ENCODE peak calls at places on chromosome 12, in eight cellular contexts. One of them, this sample, is unnamed.

GRCh38 chr12:103523771-103524170 is 28.0 kb upstream of the C12orf42 start:
- DNase-seq in endothelial cell of umbilical vein: no peak
- DNase-seq in GM23338: no peak
- DNase-seq in lower leg skin: no peak
- DNase-seq in tibial nerve: no peak
- DNase-seq in fibroblast of the aortic adventitia: no peak
- DNase-seq in A549: no peak
- DNase-seq in HCT116: no peak
- DNase-seq in this sample: no peak

GRCh38 chr12:19710811-19711793 is 271.8 kb downstream of the AEBP2 start:
- DNase-seq in GM23338: no peak
- DNase-seq in A549: peak
- DNase-seq in fibroblast of the aortic adventitia: peak
- DNase-seq in HCT116: no peak
- DNase-seq in lower leg skin: no peak
- DNase-seq in endothelial cell of umbilical vein: no peak
- DNase-seq in tibial nerve: peak
- DNase-seq in this sample: peak

GRCh38 chr12:24226745-24227350 is 277.4 kb upstream of the SOX5 start:
- DNase-seq in tibial nerve: no peak
- DNase-seq in fibroblast of the aortic adventitia: peak
- DNase-seq in HCT116: no peak
- DNase-seq in endothelial cell of umbilical vein: peak
- DNase-seq in A549: peak
- DNase-seq in lower leg skin: no peak
- DNase-seq in GM23338: no peak
- DNase-seq in this sample: peak

GRCh38 chr12:26971963-26972362 is 33.7 kb downstream of the FGFR1OP2 start:
- DNase-seq in endothelial cell of umbilical vein: no peak
- DNase-seq in tibial nerve: no peak
- DNase-seq in fibroblast of the aortic adventitia: no peak
- DNase-seq in lower leg skin: no peak
- DNase-seq in A549: no peak
- DNase-seq in GM23338: no peak
- DNase-seq in HCT116: no peak
- DNase-seq in this sample: no peak

GRCh38 chr12:90299121-90299520 is 590.5 kb upstream of the ATP2B1 start:
- DNase-seq in endothelial cell of umbilical vein: peak
- DNase-seq in GM23338: no peak
- DNase-seq in fibroblast of the aortic adventitia: no peak
- DNase-seq in HCT116: no peak
- DNase-seq in A549: no peak
- DNase-seq in tibial nerve: no peak
- DNase-seq in lower leg skin: no peak
- DNase-seq in this sample: no peak

GRCh38 chr12:1013618-1014489 is 22.8 kb downstream of the ERC1 start:
- DNase-seq in A549: peak
- DNase-seq in endothelial cell of umbilical vein: peak
- DNase-seq in lower leg skin: peak
- DNase-seq in tibial nerve: no peak
- DNase-seq in HCT116: peak
- DNase-seq in fibroblast of the aortic adventitia: peak
- DNase-seq in GM23338: no peak
- DNase-seq in this sample: peak

GRCh38 chr12:52223411-52224039 is 9.5 kb upstream of the KRT7 start:
- DNase-seq in A549: no peak
- DNase-seq in endothelial cell of umbilical vein: no peak
- DNase-seq in fibroblast of the aortic adventitia: no peak
- DNase-seq in lower leg skin: no peak
- DNase-seq in HCT116: no peak
- DNase-seq in tibial nerve: no peak
- DNase-seq in GM23338: no peak
- DNase-seq in this sample: no peak

GRCh38 chr12:84973026-84973425 is 60.4 kb upstream of the SLC6A15 start:
- DNase-seq in endothelial cell of umbilical vein: no peak
- DNase-seq in fibroblast of the aortic adventitia: no peak
- DNase-seq in lower leg skin: no peak
- DNase-seq in tibial nerve: no peak
- DNase-seq in HCT116: no peak
- DNase-seq in GM23338: no peak
- DNase-seq in A549: no peak
- DNase-seq in this sample: no peak

GRCh38 chr12:107340920-107341319 is 247.6 kb upstream of the CRY1 start:
- DNase-seq in fibroblast of the aortic adventitia: no peak
- DNase-seq in GM23338: no peak
- DNase-seq in A549: no peak
- DNase-seq in endothelial cell of umbilical vein: no peak
- DNase-seq in HCT116: no peak
- DNase-seq in lower leg skin: no peak
- DNase-seq in tibial nerve: no peak
- DNase-seq in this sample: no peak

GRCh38 chr12:102722147-102722546 is 194.9 kb downstream of the PAH start:
- DNase-seq in lower leg skin: no peak
- DNase-seq in GM23338: peak
- DNase-seq in endothelial cell of umbilical vein: no peak
- DNase-seq in fibroblast of the aortic adventitia: no peak
- DNase-seq in tibial nerve: no peak
- DNase-seq in HCT116: no peak
- DNase-seq in A549: no peak
- DNase-seq in this sample: no peak

GRCh38 chr12:50039151-50039835 is 14.0 kb upstream of the RACGAP1 start:
- DNase-seq in GM23338: peak
- DNase-seq in A549: peak
- DNase-seq in lower leg skin: peak
- DNase-seq in fibroblast of the aortic adventitia: peak
- DNase-seq in tibial nerve: peak
- DNase-seq in HCT116: peak
- DNase-seq in endothelial cell of umbilical vein: peak
- DNase-seq in this sample: peak

GRCh38 chr12:12384601-12385321 is 27.9 kb downstream of the BORCS5 start:
- DNase-seq in HCT116: no peak
- DNase-seq in endothelial cell of umbilical vein: no peak
- DNase-seq in lower leg skin: no peak
- DNase-seq in GM23338: peak
- DNase-seq in tibial nerve: no peak
- DNase-seq in A549: no peak
- DNase-seq in fibroblast of the aortic adventitia: no peak
- DNase-seq in this sample: no peak

GRCh38 chr12:111636209-111636928 is 37.3 kb upstream of the ATXN2 start:
- DNase-seq in fibroblast of the aortic adventitia: peak
- DNase-seq in GM23338: peak
- DNase-seq in lower leg skin: peak
- DNase-seq in HCT116: no peak
- DNase-seq in endothelial cell of umbilical vein: peak
- DNase-seq in A549: no peak
- DNase-seq in tibial nerve: peak
- DNase-seq in this sample: peak

GRCh38 chr12:60106207-60106606 is 510.4 kb downstream of the SLC16A7 start:
- DNase-seq in GM23338: no peak
- DNase-seq in A549: peak
- DNase-seq in HCT116: no peak
- DNase-seq in tibial nerve: no peak
- DNase-seq in endothelial cell of umbilical vein: peak
- DNase-seq in fibroblast of the aortic adventitia: peak
- DNase-seq in lower leg skin: no peak
- DNase-seq in this sample: peak

GRCh38 chr12:115210533-115211252 is 526.7 kb upstream of the TBX3 start:
- DNase-seq in endothelial cell of umbilical vein: no peak
- DNase-seq in tibial nerve: no peak
- DNase-seq in HCT116: no peak
- DNase-seq in fibroblast of the aortic adventitia: no peak
- DNase-seq in A549: no peak
- DNase-seq in GM23338: no peak
- DNase-seq in lower leg skin: no peak
- DNase-seq in this sample: no peak

GRCh38 chr12:123971770-123972447 is 722 bp downstream of the CCDC92 start:
- DNase-seq in A549: peak
- DNase-seq in tibial nerve: peak
- DNase-seq in GM23338: peak
- DNase-seq in endothelial cell of umbilical vein: no peak
- DNase-seq in fibroblast of the aortic adventitia: no peak
- DNase-seq in HCT116: no peak
- DNase-seq in lower leg skin: peak
- DNase-seq in this sample: no peak

GRCh38 chr12:122350444-122350843 is 72.0 kb downstream of the CLIP1 start:
- DNase-seq in fibroblast of the aortic adventitia: peak
- DNase-seq in A549: no peak
- DNase-seq in HCT116: no peak
- DNase-seq in lower leg skin: no peak
- DNase-seq in GM23338: no peak
- DNase-seq in tibial nerve: no peak
- DNase-seq in endothelial cell of umbilical vein: peak
- DNase-seq in this sample: peak

GRCh38 chr12:7989827-7990491 is 42.6 kb upstream of the FOXJ2 start:
- DNase-seq in HCT116: no peak
- DNase-seq in endothelial cell of umbilical vein: peak
- DNase-seq in A549: no peak
- DNase-seq in lower leg skin: peak
- DNase-seq in fibroblast of the aortic adventitia: no peak
- DNase-seq in GM23338: no peak
- DNase-seq in tibial nerve: peak
- DNase-seq in this sample: peak

GRCh38 chr12:115960868-115961802 is 316.4 kb downstream of the MED13L start:
- DNase-seq in endothelial cell of umbilical vein: no peak
- DNase-seq in GM23338: no peak
- DNase-seq in fibroblast of the aortic adventitia: no peak
- DNase-seq in HCT116: no peak
- DNase-seq in tibial nerve: no peak
- DNase-seq in A549: no peak
- DNase-seq in lower leg skin: no peak
- DNase-seq in this sample: no peak

GRCh38 chr12:94900496-94900895 is 103.0 kb downstream of the NDUFA12 start:
- DNase-seq in lower leg skin: no peak
- DNase-seq in GM23338: no peak
- DNase-seq in HCT116: no peak
- DNase-seq in tibial nerve: no peak
- DNase-seq in fibroblast of the aortic adventitia: no peak
- DNase-seq in endothelial cell of umbilical vein: no peak
- DNase-seq in A549: no peak
- DNase-seq in this sample: no peak

GRCh38 chr12:108857158-108857407 is 300 bp downstream of the SSH1 start:
- DNase-seq in HCT116: no peak
- DNase-seq in tibial nerve: no peak
- DNase-seq in GM23338: no peak
- DNase-seq in endothelial cell of umbilical vein: no peak
- DNase-seq in fibroblast of the aortic adventitia: no peak
- DNase-seq in A549: no peak
- DNase-seq in lower leg skin: no peak
- DNase-seq in this sample: no peak

GRCh38 chr12:56863789-56864188 is 70.4 kb downstream of the SDR9C7 start:
- DNase-seq in HCT116: no peak
- DNase-seq in A549: peak
- DNase-seq in endothelial cell of umbilical vein: no peak
- DNase-seq in tibial nerve: no peak
- DNase-seq in lower leg skin: no peak
- DNase-seq in fibroblast of the aortic adventitia: no peak
- DNase-seq in GM23338: peak
- DNase-seq in this sample: no peak

GRCh38 chr12:108268397-108268796 is 70.7 kb downstream of the CMKLR1 start:
- DNase-seq in GM23338: no peak
- DNase-seq in fibroblast of the aortic adventitia: no peak
- DNase-seq in lower leg skin: no peak
- DNase-seq in tibial nerve: no peak
- DNase-seq in endothelial cell of umbilical vein: no peak
- DNase-seq in A549: no peak
- DNase-seq in HCT116: no peak
- DNase-seq in this sample: no peak

GRCh38 chr12:17076335-17076734 is 470.4 kb upstream of the LMO3 start:
- DNase-seq in HCT116: no peak
- DNase-seq in GM23338: peak
- DNase-seq in lower leg skin: no peak
- DNase-seq in tibial nerve: no peak
- DNase-seq in endothelial cell of umbilical vein: no peak
- DNase-seq in fibroblast of the aortic adventitia: no peak
- DNase-seq in A549: peak
- DNase-seq in this sample: no peak

GRCh38 chr12:17077594-17077993 is 471.6 kb upstream of the LMO3 start:
- DNase-seq in A549: no peak
- DNase-seq in fibroblast of the aortic adventitia: no peak
- DNase-seq in HCT116: no peak
- DNase-seq in tibial nerve: no peak
- DNase-seq in endothelial cell of umbilical vein: no peak
- DNase-seq in lower leg skin: no peak
- DNase-seq in GM23338: no peak
- DNase-seq in this sample: no peak

GRCh38 chr12:17079251-17079909 is 473.4 kb upstream of the LMO3 start:
- DNase-seq in endothelial cell of umbilical vein: no peak
- DNase-seq in tibial nerve: no peak
- DNase-seq in HCT116: no peak
- DNase-seq in fibroblast of the aortic adventitia: no peak
- DNase-seq in lower leg skin: no peak
- DNase-seq in GM23338: peak
- DNase-seq in A549: no peak
- DNase-seq in this sample: no peak
- TF ChIP-seq CTCF in endothelial cell of umbilical vein: no peak
- TF ChIP-seq CTCF in tibial nerve: no peak
- TF ChIP-seq CTCF in HCT116: peak
- TF ChIP-seq CTCF in fibroblast of the aortic adventitia: no peak
- TF ChIP-seq CTCF in lower leg skin: no peak
- TF ChIP-seq CTCF in GM23338: peak
- TF ChIP-seq CTCF in A549: peak
- TF ChIP-seq CTCF in this sample: no peak

GRCh38 chr12:88393017-88393767 is 187.1 kb downstream of the KITLG start:
- DNase-seq in tibial nerve: no peak
- DNase-seq in lower leg skin: no peak
- DNase-seq in A549: peak
- DNase-seq in endothelial cell of umbilical vein: peak
- DNase-seq in fibroblast of the aortic adventitia: no peak
- DNase-seq in HCT116: peak
- DNase-seq in GM23338: peak
- DNase-seq in this sample: peak
- TF ChIP-seq CTCF in tibial nerve: no peak
- TF ChIP-seq CTCF in lower leg skin: no peak
- TF ChIP-seq CTCF in A549: peak
- TF ChIP-seq CTCF in endothelial cell of umbilical vein: peak
- TF ChIP-seq CTCF in fibroblast of the aortic adventitia: peak
- TF ChIP-seq CTCF in HCT116: peak
- TF ChIP-seq CTCF in GM23338: peak
- TF ChIP-seq CTCF in this sample: peak

GRCh38 chr12:3199551-3200031 is 122.4 kb downstream of the TSPAN9 start:
- DNase-seq in A549: peak
- DNase-seq in tibial nerve: no peak
- DNase-seq in endothelial cell of umbilical vein: no peak
- DNase-seq in fibroblast of the aortic adventitia: peak
- DNase-seq in GM23338: peak
- DNase-seq in lower leg skin: no peak
- DNase-seq in HCT116: no peak
- DNase-seq in this sample: peak
- TF ChIP-seq CTCF in A549: no peak
- TF ChIP-seq CTCF in tibial nerve: no peak
- TF ChIP-seq CTCF in endothelial cell of umbilical vein: no peak
- TF ChIP-seq CTCF in fibroblast of the aortic adventitia: no peak
- TF ChIP-seq CTCF in GM23338: no peak
- TF ChIP-seq CTCF in lower leg skin: no peak
- TF ChIP-seq CTCF in HCT116: no peak
- TF ChIP-seq CTCF in this sample: no peak

DNA sequence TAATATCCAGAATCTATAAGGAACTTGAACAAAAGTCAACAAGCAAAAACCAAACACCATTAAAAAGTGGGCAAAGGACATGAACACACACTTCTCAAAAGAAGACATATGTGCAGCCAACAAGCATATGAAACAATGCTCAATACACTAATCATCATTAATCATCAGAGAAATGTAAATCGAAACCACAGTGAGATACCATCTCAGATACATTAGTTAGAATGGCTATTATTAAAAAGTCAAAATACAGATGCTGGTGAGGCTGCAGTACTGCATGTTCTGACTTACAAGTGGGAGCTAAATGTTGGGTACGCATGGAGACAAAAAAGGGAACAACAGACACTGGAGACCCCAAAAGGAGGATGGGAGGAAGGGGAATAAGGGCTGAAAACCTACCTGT is 67.1 kb downstream of the BLTP3B start:
- DNase-seq in tibial nerve: no peak
- DNase-seq in HCT116: no peak
- DNase-seq in endothelial cell of umbilical vein: no peak
- DNase-seq in A549: no peak
- DNase-seq in lower leg skin: no peak
- DNase-seq in fibroblast of the aortic adventitia: no peak
- DNase-seq in GM23338: no peak
- DNase-seq in this sample: no peak
- TF ChIP-seq CTCF in tibial nerve: no peak
- TF ChIP-seq CTCF in HCT116: no peak
- TF ChIP-seq CTCF in endothelial cell of umbilical vein: no peak
- TF ChIP-seq CTCF in A549: no peak
- TF ChIP-seq CTCF in lower leg skin: no peak
- TF ChIP-seq CTCF in fibroblast of the aortic adventitia: no peak
- TF ChIP-seq CTCF in GM23338: no peak
- TF ChIP-seq CTCF in this sample: no peak